ENCODE peak calls at places on chromosomes 4 and X, in seven cellular contexts. One of them, this sample, is unnamed.

GRCh38 chr4:123877561-123877960 is 481.0 kb downstream of the SPRY1 start:
- DNase-seq in GM20000: no peak
- DNase-seq in prostate gland: no peak
- DNase-seq in esophagus squamous epithelium: no peak
- DNase-seq in caudate nucleus: no peak
- DNase-seq in activated naive CD8-positive, alpha-beta T cell treated with anti-CD3 and anti-CD28 coated beads, Interleukin-2, amount 10 ng/mL, durations not matched to agents 7 days and 5 days: no peak
- DNase-seq in lower leg skin: no peak
- DNase-seq in this sample: no peak

GRCh38 chr4:24840826-24841587 is 45.6 kb downstream of the SOD3 start:
- DNase-seq in GM20000: no peak
- DNase-seq in prostate gland: peak; percentile 13
- DNase-seq in esophagus squamous epithelium: no peak
- DNase-seq in caudate nucleus: no peak
- DNase-seq in activated naive CD8-positive, alpha-beta T cell treated with anti-CD3 and anti-CD28 coated beads, Interleukin-2, amount 10 ng/mL, durations not matched to agents 7 days and 5 days: no peak
- DNase-seq in lower leg skin: no peak
- DNase-seq in this sample: no peak

GRCh38 chr4:122576261-122577188 is 44.3 kb downstream of the IL21 start:
- DNase-seq in GM20000: peak; percentile 51
- DNase-seq in prostate gland: peak; percentile 8
- DNase-seq in esophagus squamous epithelium: no peak
- DNase-seq in caudate nucleus: no peak
- DNase-seq in activated naive CD8-positive, alpha-beta T cell treated with anti-CD3 and anti-CD28 coated beads, Interleukin-2, amount 10 ng/mL, durations not matched to agents 7 days and 5 days: no peak
- DNase-seq in lower leg skin: no peak
- DNase-seq in this sample: no peak

GRCh38 chrX:150092549-150092948 is 154.3 kb upstream of the EOLA2 start:
- DNase-seq in GM20000: no peak
- DNase-seq in prostate gland: no peak
- DNase-seq in esophagus squamous epithelium: no peak
- DNase-seq in caudate nucleus: no peak
- DNase-seq in activated naive CD8-positive, alpha-beta T cell treated with anti-CD3 and anti-CD28 coated beads, Interleukin-2, amount 10 ng/mL, durations not matched to agents 7 days and 5 days: no peak
- DNase-seq in lower leg skin: no peak
- DNase-seq in this sample: no peak

GRCh38 chrX:13380230-13380629 is 60.4 kb upstream of the ATXN3L start:
- DNase-seq in GM20000: no peak
- DNase-seq in prostate gland: no peak
- DNase-seq in esophagus squamous epithelium: no peak
- DNase-seq in caudate nucleus: no peak
- DNase-seq in activated naive CD8-positive, alpha-beta T cell treated with anti-CD3 and anti-CD28 coated beads, Interleukin-2, amount 10 ng/mL, durations not matched to agents 7 days and 5 days: no peak
- DNase-seq in lower leg skin: no peak
- DNase-seq in this sample: no peak

GRCh38 chrX:135544338-135544948 is 24.0 kb downstream of the INTS6L start:
- DNase-seq in GM20000: no peak
- DNase-seq in prostate gland: no peak
- DNase-seq in esophagus squamous epithelium: no peak
- DNase-seq in caudate nucleus: no peak
- DNase-seq in activated naive CD8-positive, alpha-beta T cell treated with anti-CD3 and anti-CD28 coated beads, Interleukin-2, amount 10 ng/mL, durations not matched to agents 7 days and 5 days: no peak
- DNase-seq in lower leg skin: no peak
- DNase-seq in this sample: no peak

GRCh38 chrX:127112726-127113125 is 293.2 kb downstream of the PRR32 start:
- DNase-seq in GM20000: no peak
- DNase-seq in prostate gland: no peak
- DNase-seq in esophagus squamous epithelium: no peak
- DNase-seq in caudate nucleus: no peak
- DNase-seq in activated naive CD8-positive, alpha-beta T cell treated with anti-CD3 and anti-CD28 coated beads, Interleukin-2, amount 10 ng/mL, durations not matched to agents 7 days and 5 days: no peak
- DNase-seq in lower leg skin: no peak
- DNase-seq in this sample: no peak

GRCh38 chr4:100722866-100723459 is 205.1 kb upstream of the EMCN start:
- DNase-seq in GM20000: no peak
- DNase-seq in prostate gland: no peak
- DNase-seq in esophagus squamous epithelium: no peak
- DNase-seq in caudate nucleus: no peak
- DNase-seq in activated naive CD8-positive, alpha-beta T cell treated with anti-CD3 and anti-CD28 coated beads, Interleukin-2, amount 10 ng/mL, durations not matched to agents 7 days and 5 days: no peak
- DNase-seq in lower leg skin: no peak
- DNase-seq in this sample: no peak

GRCh38 chr4:98491862-98492554 is 166.4 kb downstream of the TSPAN5 start:
- DNase-seq in GM20000: no peak
- DNase-seq in prostate gland: no peak
- DNase-seq in esophagus squamous epithelium: no peak
- DNase-seq in caudate nucleus: no peak
- DNase-seq in activated naive CD8-positive, alpha-beta T cell treated with anti-CD3 and anti-CD28 coated beads, Interleukin-2, amount 10 ng/mL, durations not matched to agents 7 days and 5 days: no peak
- DNase-seq in lower leg skin: no peak
- DNase-seq in this sample: no peak

GRCh38 chr4:102089850-102090621 is 255.2 kb downstream of the SLC39A8 start:
- DNase-seq in GM20000: no peak
- DNase-seq in prostate gland: no peak
- DNase-seq in esophagus squamous epithelium: no peak
- DNase-seq in caudate nucleus: no peak
- DNase-seq in activated naive CD8-positive, alpha-beta T cell treated with anti-CD3 and anti-CD28 coated beads, Interleukin-2, amount 10 ng/mL, durations not matched to agents 7 days and 5 days: no peak
- DNase-seq in lower leg skin: no peak
- DNase-seq in this sample: no peak

GRCh38 chr4:56732301-56732700 is 51.2 kb upstream of the HOPX start:
- DNase-seq in GM20000: no peak
- DNase-seq in prostate gland: no peak
- DNase-seq in esophagus squamous epithelium: no peak
- DNase-seq in caudate nucleus: no peak
- DNase-seq in activated naive CD8-positive, alpha-beta T cell treated with anti-CD3 and anti-CD28 coated beads, Interleukin-2, amount 10 ng/mL, durations not matched to agents 7 days and 5 days: no peak
- DNase-seq in lower leg skin: no peak
- DNase-seq in this sample: no peak

This sample was measured in coronary artery.